ENCODE peak calls at places on chromosomes 5 and 9, in eight cellular contexts. Q, W, H, P, D, J, I and K are unnamed samples.

GRCh38 chr5:74361406-74362358 is 278.8 kb downstream of the ENC1 start:
- DNase-seq in Q (no peak), W (no peak), H (no peak), P (no peak), D (no peak), J (no peak), I (no peak), K (no peak)

GRCh38 chr9:33817327-33818166 is 587 bp downstream of the UBE2R2 start:
- DNase-seq in Q (peak; percentile 80), W (peak; percentile 55), H (peak; percentile 68), P (peak; percentile 79), D (peak; percentile 67), J (peak; percentile 90), I (peak; percentile 48), K (peak; percentile 70)

GRCh38 chr5:73280821-73281746 is 108.1 kb downstream of the TMEM174 start:
- DNase-seq in Q (peak; percentile 65), W (peak; percentile 76), H (peak; percentile 70), P (peak; percentile 93), D (no peak), J (peak; percentile 41), I (peak; percentile 56), K (peak; percentile 70)

GRCh38 chr9:127194881-127195713 is 69.5 kb upstream of the GARNL3 start:
- DNase-seq in Q (peak; percentile 69), W (no peak), H (no peak), P (peak; percentile 94), D (peak; percentile 17), J (peak; percentile 76), I (no peak), K (no peak)

GRCh38 chr9:2255128-2255527 is 240.0 kb downstream of the SMARCA2 start:
- DNase-seq in Q (no peak), W (no peak), H (no peak), P (no peak), D (no peak), J (no peak), I (no peak), K (no peak)

GRCh38 chr5:142600611-142601360 is 85.1 kb downstream of the FGF1 start:
- DNase-seq in Q (peak; percentile 68), W (no peak), H (peak; percentile 71), P (peak; percentile 62), D (peak; percentile 71), J (no peak), I (no peak), K (peak; percentile 85)

GRCh38 chr9:89863837-89864236 is 259.0 kb downstream of the GADD45G start:
- DNase-seq in Q (no peak), W (no peak), H (no peak), P (no peak), D (no peak), J (no peak), I (no peak), K (no peak)

GRCh38 chr5:96961053-96961452 is 25.2 kb downstream of the LNPEP start:
- DNase-seq in Q (no peak), W (no peak), H (no peak), P (no peak), D (no peak), J (no peak), I (no peak), K (no peak)

GRCh38 chr5:150106669-150107068 is 20.3 kb upstream of the CSF1R start:
- DNase-seq in Q (no peak), W (no peak), H (no peak), P (peak; percentile 17), D (no peak), J (peak; percentile 10), I (no peak), K (no peak)

GRCh38 chr9:134781895-134782294 is 98.7 kb upstream of the FCN2 start:
- DNase-seq in Q (no peak), W (no peak), H (no peak), P (no peak), D (no peak), J (peak; percentile 89), I (no peak), K (no peak)

GRCh38 chr5:18771097-18771610 is 1136.9 kb downstream of the TAF11L14 start:
- DNase-seq in Q (no peak), W (no peak), H (no peak), P (no peak), D (no peak), J (no peak), I (no peak), K (no peak)

GRCh38 chr5:159887050-159887449 is 29.2 kb upstream of the ADRA1B start:
- DNase-seq in Q (no peak), W (no peak), H (no peak), P (no peak), D (no peak), J (no peak), I (no peak), K (no peak)

GRCh38 chr5:172523146-172523745 is 68.9 kb upstream of the SH3PXD2B start:
- DNase-seq in Q (no peak), W (no peak), H (no peak), P (no peak), D (no peak), J (no peak), I (peak; percentile 13), K (no peak)

GRCh38 chr5:10442581-10442980 is 902 bp downstream of the ROPN1L start:
- DNase-seq in Q (peak; percentile 71), W (no peak), H (no peak), P (peak; percentile 38), D (no peak), J (peak; percentile 18), I (no peak), K (no peak)

GRCh38 chr5:98599016-98599415 is 174.4 kb upstream of the RGMB start:
- DNase-seq in Q (no peak), W (no peak), H (peak; percentile 28), P (no peak), D (no peak), J (no peak), I (no peak), K (no peak)

GRCh38 chr5:134411546-134412266 is at the start of gene CDKN2AIPNL:
- DNase-seq in Q (peak; percentile 86), W (peak; percentile 72), H (peak; percentile 83), P (peak; percentile 90), D (peak; percentile 95), J (peak; percentile 97), I (peak; percentile 82), K (peak; percentile 79)

GRCh38 chr5:172115541-172115982 is 72.5 kb downstream of the STK10 start:
- DNase-seq in Q (no peak), W (no peak), H (peak; percentile 57), P (no peak), D (no peak), J (no peak), I (no peak), K (no peak)

GRCh38 chr9:36765468-36766341 is 193.0 kb downstream of the MELK start:
- DNase-seq in Q (peak; percentile 56), W (peak; percentile 91), H (peak; percentile 44), P (peak; percentile 62), D (peak; percentile 54), J (peak; percentile 99), I (peak; percentile 55), K (no peak)

GRCh38 chr9:123933801-123934200 is 3.9 kb upstream of the DENND1A start:
- DNase-seq in Q (peak; percentile 13), W (no peak), H (no peak), P (no peak), D (no peak), J (no peak), I (no peak), K (no peak)

GRCh38 chr5:179766021-179766725 is 27.6 kb upstream of the LTC4S start:
- DNase-seq in Q (peak; percentile 41), W (no peak), H (peak; percentile 23), P (peak; percentile 87), D (no peak), J (no peak), I (no peak), K (peak; percentile 69)

GRCh38 chr5:1215320-1216096 is 9.7 kb upstream of the SLC6A18 start:
- DNase-seq in Q (no peak), W (no peak), H (no peak), P (no peak), D (no peak), J (no peak), I (no peak), K (no peak)

GRCh38 chr9:68740561-68740960 is 35.5 kb downstream of the PIP5K1B start:
- DNase-seq in Q (no peak), W (no peak), H (no peak), P (no peak), D (no peak), J (no peak), I (no peak), K (no peak)

GRCh38 chr5:2773327-2773726 is 21.9 kb upstream of the IRX2 start:
- DNase-seq in Q (no peak), W (no peak), H (no peak), P (no peak), D (no peak), J (no peak), I (no peak), K (no peak)

GRCh38 chr9:116435706-116436105 is 251.4 kb upstream of the TRIM32 start:
- DNase-seq in Q (no peak), W (no peak), H (no peak), P (no peak), D (no peak), J (no peak), I (no peak), K (no peak)

GRCh38 chr9:130973686-130974281 is 34.7 kb upstream of the FIBCD1 start:
- DNase-seq in Q (no peak), W (no peak), H (no peak), P (no peak), D (no peak), J (peak; percentile 66), I (no peak), K (no peak)

GRCh38 chr5:115423541-115423940 is 121.0 kb downstream of the FEM1C start:
- DNase-seq in Q (no peak), W (no peak), H (peak; percentile 64), P (peak; percentile 24), D (peak; percentile 85), J (no peak), I (no peak), K (peak; percentile 9)

GRCh38 chr9:121667214-121667613 is 15.8 kb downstream of the DAB2IP start:
- DNase-seq in Q (no peak), W (no peak), H (no peak), P (no peak), D (no peak), J (no peak), I (no peak), K (no peak)

GRCh38 chr5:122439645-122440044 is 127.6 kb downstream of the SNCAIP start:
- DNase-seq in Q (no peak), W (no peak), H (no peak), P (no peak), D (no peak), J (no peak), I (no peak), K (no peak)

GRCh38 chr9:100426532-100427365 is at the start of gene MSANTD3:
- DNase-seq in Q (peak; percentile 88), W (peak; percentile 50), H (peak; percentile 21), P (peak; percentile 90), D (peak; percentile 71), J (peak; percentile 94), I (peak; percentile 21), K (peak; percentile 73)

GRCh38 chr9:120878188-120879130 is 1.5 kb upstream of the PHF19 start:
- DNase-seq in Q (no peak), W (no peak), H (no peak), P (no peak), D (no peak), J (no peak), I (no peak), K (no peak)

GRCh38 chr9:19512432-19512831 is 103.6 kb downstream of the ACER2 start:
- DNase-seq in Q (no peak), W (no peak), H (no peak), P (no peak), D (no peak), J (no peak), I (no peak), K (no peak)

GRCh38 chr5:6633469-6634326 is 458 bp downstream of the SRD5A1 start:
- DNase-seq in Q (peak; percentile 35), W (peak; percentile 69), H (peak; percentile 20), P (peak; percentile 16), D (no peak), J (peak; percentile 75), I (no peak), K (peak; percentile 6)

GRCh38 chr9:38030658-38031057 is 38.4 kb downstream of the SHB start:
- DNase-seq in Q (no peak), W (no peak), H (no peak), P (no peak), D (no peak), J (no peak), I (no peak), K (no peak)

GRCh38 chr5:34625246-34625645 is 30.9 kb upstream of the RAI14 start:
- DNase-seq in Q (no peak), W (no peak), H (no peak), P (no peak), D (no peak), J (no peak), I (no peak), K (no peak)